ENCODE peak calls at places on chromosomes 6 and 20, in eight cellular contexts. D is fibroblast of pulmonary artery, G is endothelial cell of umbilical vein, F is GM12865, H is ovary, R is cardiac fibroblast, Z is NB4, W is Panc1. P is an unnamed sample.

GRCh38 chr6:49662231-49662876 is 25.7 kb upstream of the RHAG start:
- DNase-seq in W (no peak), G (no peak), F (no peak), D (no peak), Z (no peak), H (no peak), R (no peak), P (no peak)

GRCh38 chr6:13027200-13027599 is 301.1 kb downstream of the TBC1D7 start:
- DNase-seq in H (no peak), G (no peak), R (no peak), D (no peak), Z (no peak), W (no peak), F (no peak), P (no peak)

GRCh38 chr6:114170958-114171387 is 171.8 kb downstream of the HS3ST5 start:
- DNase-seq in H (no peak), W (no peak), F (no peak), G (no peak), R (no peak), D (no peak), Z (no peak), P (no peak)

GRCh38 chr6:23511797-23512196 is 614.2 kb upstream of the NRSN1 start:
- DNase-seq in D (no peak), W (no peak), Z (no peak), F (no peak), R (no peak), H (no peak), G (no peak), P (no peak)

GRCh38 chr20:60695223-60695622 is 556.8 kb upstream of the CDH4 start:
- DNase-seq in W (no peak), D (peak; percentile 39), F (no peak), G (no peak), R (peak; percentile 20), Z (peak; percentile 93), H (no peak), P (peak; percentile 69)

GRCh38 chr6:27899543-27899942 is 12.7 kb downstream of the OR2B2 start:
- DNase-seq in Z (no peak), H (no peak), W (no peak), R (no peak), G (no peak), D (no peak), F (no peak), P (no peak)

GRCh38 chr20:59039233-59039632 is 3.4 kb downstream of the PRELID3B start:
- DNase-seq in Z (peak; percentile 19), R (no peak), H (no peak), F (no peak), W (no peak), G (no peak), D (peak; percentile 33), P (no peak)

GRCh38 chr6:32668226-32668747 is 1.8 kb upstream of the HLA-DQB1 start:
- DNase-seq in G (no peak), D (peak; percentile 23), H (no peak), R (no peak), W (no peak), Z (no peak), F (peak; percentile 94), P (no peak)

GRCh38 chr6:24996145-24996836 is 60.5 kb upstream of the RIPOR2 start:
- DNase-seq in H (no peak), F (no peak), D (no peak), Z (peak; percentile 72), G (no peak), W (no peak), R (no peak), P (no peak)

GRCh38 chr6:24997186-24997585 is 61.4 kb upstream of the RIPOR2 start:
- DNase-seq in Z (no peak), R (no peak), D (no peak), W (no peak), H (no peak), G (no peak), F (no peak), P (no peak)

GRCh38 chr6:24991748-24992467 is 56.1 kb upstream of the RIPOR2 start:
- DNase-seq in F (peak; percentile 88), W (peak; percentile 13), Z (peak; percentile 77), D (peak; percentile 70), G (peak; percentile 28), H (peak; percentile 44), R (peak; percentile 66), P (no peak)

GRCh38 chr6:24995270-24995669 is 59.5 kb upstream of the RIPOR2 start:
- DNase-seq in F (no peak), H (no peak), Z (no peak), W (no peak), R (no peak), G (no peak), D (no peak), P (no peak)

GRCh38 chr6:24994812-24995211 is 59.1 kb upstream of the RIPOR2 start:
- DNase-seq in W (no peak), F (no peak), D (no peak), Z (no peak), G (no peak), R (no peak), H (no peak), P (no peak)
- TF ChIP-seq CTCF in W (no peak), F (no peak), D (no peak), Z (no peak), G (no peak), R (no peak), H (no peak), P (peak; percentile 17)

GRCh38 chr6:41786451-41787218 is 859 bp upstream of the TOMM6 start:
- DNase-seq in W (no peak), G (peak; percentile 83), D (peak; percentile 73), R (peak; percentile 82), F (peak; percentile 88), H (peak; percentile 94), Z (peak; percentile 89), P (no peak)

GRCh38 chr6:41784581-41785171 is 2.8 kb upstream of the TOMM6 start:
- DNase-seq in G (no peak), D (no peak), W (no peak), Z (peak; percentile 42), F (no peak), R (no peak), H (no peak), P (no peak)

GRCh38 chr6:41783106-41783780 is 2.7 kb downstream of the PRICKLE4 start:
- DNase-seq in G (no peak), D (no peak), W (no peak), Z (no peak), H (no peak), R (no peak), F (no peak), P (no peak)

GRCh38 chr6:41785689-41786450 is 1.6 kb upstream of the TOMM6 start:
- DNase-seq in H (no peak), F (no peak), G (no peak), R (peak; percentile 49), W (no peak), Z (no peak), D (peak; percentile 29), P (no peak)

DNA sequence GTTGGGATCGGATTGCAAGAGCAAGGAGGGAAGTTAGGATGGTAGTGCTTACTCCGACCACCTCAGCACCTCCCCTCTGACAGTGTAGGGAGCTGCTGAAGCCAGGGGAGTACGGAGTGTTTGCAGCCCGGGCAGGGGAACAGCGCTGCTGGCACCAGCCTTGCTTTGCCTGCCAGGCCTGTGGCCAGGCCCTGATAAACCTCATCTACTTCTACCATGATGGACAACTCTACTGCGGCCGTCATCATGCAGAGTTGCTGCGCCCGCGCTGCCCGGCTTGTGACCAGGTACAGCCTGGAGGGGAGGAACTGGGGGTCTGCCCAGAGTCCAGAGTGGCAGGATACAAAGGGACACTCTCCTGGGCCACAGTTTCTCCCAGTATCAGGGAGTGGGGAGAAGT is 2.2 kb upstream of the TOMM6 start:
- DNase-seq in Z (no peak), W (no peak), H (peak; percentile 43), R (no peak), G (no peak), D (no peak), F (no peak), P (no peak)
- H3K4me3 ChIP-seq in Z (no peak overlapping the region), W (no peak overlapping the region), H (no peak overlapping the region), R (no peak overlapping the region), G (no peak overlapping the region), D (no peak overlapping the region), F (no peak overlapping the region), P (no peak overlapping the region)

GRCh38 chr6:37731888-37732287 is 34.2 kb upstream of the MDGA1 start:
- DNase-seq in D (no peak), H (no peak), G (no peak), W (no peak), R (no peak), Z (peak; percentile 65), F (peak; percentile 65), P (no peak)

GRCh38 chr6:37738216-37738615 is 40.5 kb upstream of the MDGA1 start:
- DNase-seq in Z (no peak), H (no peak), R (no peak), G (no peak), D (no peak), F (no peak), W (no peak), P (no peak)

GRCh38 chr6:37735722-37736121 is 38.0 kb upstream of the MDGA1 start:
- DNase-seq in G (no peak), Z (no peak), R (no peak), D (no peak), F (no peak), W (no peak), H (no peak), P (no peak)

GRCh38 chr6:37732688-37733087 is 35.0 kb upstream of the MDGA1 start:
- DNase-seq in W (no peak), F (no peak), H (no peak), Z (no peak), G (no peak), R (no peak), D (no peak), P (no peak)
- TF ChIP-seq CTCF in W (no peak), F (no peak), H (no peak), Z (peak; percentile 38), G (no peak), R (no peak), D (peak; percentile 5), P (no peak)

GRCh38 chr20:21017381-21018085 is 88.6 kb downstream of the LINC00237 start:
- DNase-seq in F (no peak), H (no peak), R (no peak), G (no peak), W (no peak), Z (no peak), D (no peak), P (no peak)
- H3K4me3 ChIP-seq in F (no peak overlapping the region), H (no peak overlapping the region), R (no peak overlapping the region), G (no peak overlapping the region), W (no peak overlapping the region), Z (no peak overlapping the region), D (no peak overlapping the region), P (no peak overlapping the region)